ENCODE peak calls at places on chromosomes 2 and 18, in five cellular contexts. F is stimulated activated CD8-positive, alpha-beta memory T cell treated with anti-CD3 and anti-CD28 coated beads, Interleukin-15, amount 100 ng/mL, for 24 hours; E is stimulated activated naive CD4-positive, alpha-beta T cell treated with Interleukin-2 at 50 U/mL for 16 hours; Y is activated naive CD4-positive, alpha-beta T cell treated with anti-CD3 and anti-CD28 coated beads, Interleukin-2, amount 50 U/mL, for 16 hours; A is SIG-M5. O is an unnamed sample.

GRCh38 chr2:241349941-241350340 is 6.1 kb upstream of the FARP2 start:
- DNase-seq in F (no peak), E (no peak), Y (no peak), A (no peak), O (no peak)

GRCh38 chr2:122736279-122736678 is 980.8 kb downstream of the TSN start:
- DNase-seq in A (no peak), F (no peak), E (no peak), Y (no peak), O (no peak)

GRCh38 chr2:2226326-2226725 is 104.7 kb downstream of the MYT1L start:
- DNase-seq in Y (no peak), E (no peak), A (no peak), F (no peak), O (no peak)

GRCh38 chr18:45684341-45685115 is 39.5 kb upstream of the SLC14A1 start:
- DNase-seq in A (no peak), F (no peak), Y (no peak), E (no peak), O (no peak)

GRCh38 chr2:733001-733400 is 55.8 kb upstream of the TMEM18 start:
- DNase-seq in E (no peak), Y (no peak), A (no peak), F (no peak), O (no peak)

GRCh38 chr18:6370886-6371635 is 43.6 kb downstream of the L3MBTL4 start:
- DNase-seq in E (no peak), A (no peak), Y (no peak), F (no peak), O (no peak)

GRCh38 chr2:173184031-173185004 is 108.7 kb downstream of the MAP3K20 start:
- DNase-seq in Y (no peak), F (no peak), A (no peak), E (no peak), O (no peak)

GRCh38 chr18:77093584-77093983 is 39.0 kb downstream of the MBP start:
- DNase-seq in A (no peak), E (no peak), Y (no peak), F (no peak), O (no peak)

GRCh38 chr18:24138884-24139616 is at the start of gene CABYR:
- DNase-seq in F (peak; percentile 40), Y (peak; percentile 84), A (no peak), E (peak; percentile 75), O (peak; percentile 67)

GRCh38 chr2:70603066-70603465 is 49.4 kb upstream of the TGFA start:
- DNase-seq in F (no peak), E (no peak), Y (no peak), A (no peak), O (no peak)

GRCh38 chr2:29056452-29056851 is 17.9 kb downstream of the PCARE start:
- DNase-seq in E (no peak), F (no peak), A (no peak), Y (no peak), O (no peak)

GRCh38 chr18:34222396-34223163 is 2.1 kb downstream of the NOL4 start:
- DNase-seq in E (no peak), Y (no peak), A (no peak), F (no peak), O (no peak)

GRCh38 chr18:23689031-23689615 is at the start of gene LAMA3:
- DNase-seq in A (no peak), Y (peak; percentile 37), F (peak; percentile 6), E (peak; percentile 11), O (peak; percentile 18)

GRCh38 chr2:85978883-85979780 is 90.3 kb upstream of the ST3GAL5 start:
- DNase-seq in Y (no peak), A (no peak), E (no peak), F (no peak), O (no peak)

GRCh38 chr18:35695803-35696202 is 114.3 kb downstream of the GALNT1 start:
- DNase-seq in A (no peak), E (no peak), Y (no peak), F (no peak), O (no peak)

GRCh38 chr2:239050252-239050649 is 202.4 kb downstream of the TWIST2 start:
- DNase-seq in A (no peak), F (no peak), Y (peak; percentile 2), E (no peak), O (no peak)

O was measured in central memory CD4-positive, alpha-beta T cell.